ENCODE peak calls at places on chromosomes 2 and 18, in five cellular contexts. P is HepG2, L is K562, M is GM23338, K is GM12878. Q is an unnamed sample.

GRCh38 chr2:166382-166781 is 97.5 kb downstream of the SH3YL1 start:
- DNase-seq in P (no peak), L (no peak), M (no peak), K (no peak), Q (no peak)

GRCh38 chr18:45398448-45398847 is 216.8 kb upstream of the SLC14A2 start:
- DNase-seq in P (no peak), L (no peak), M (no peak), K (no peak), Q (no peak)

GRCh38 chr2:13000644-13001375 is 284.1 kb downstream of the TRIB2 start:
- DNase-seq in P (no peak), L (no peak), M (peak; percentile 20), K (no peak), Q (no peak)

GRCh38 chr2:226426292-226426736 is 373.3 kb downstream of the IRS1 start:
- DNase-seq in P (peak; percentile 51), L (no peak), M (no peak), K (no peak), Q (no peak)

GRCh38 chr2:132438650-132439030 is 22.0 kb downstream of the GPR39 start:
- DNase-seq in P (no peak), L (no peak), M (no peak), K (no peak), Q (peak; percentile 91)

GRCh38 chr2:207040606-207041173 is 101.4 kb downstream of the CPO start:
- DNase-seq in P (no peak), L (no peak), M (no peak), K (no peak), Q (no peak)

GRCh38 chr2:173028141-173028540 is 47.5 kb upstream of the MAP3K20 start:
- DNase-seq in P (no peak), L (no peak), M (no peak), K (no peak), Q (no peak)

GRCh38 chr2:22027345-22028005 is 903.7 kb downstream of the TDRD15 start:
- DNase-seq in P (no peak), L (no peak), M (no peak), K (no peak), Q (no peak)

GRCh38 chr2:212892193-212892592 is 259.2 kb downstream of the IKZF2 start:
- DNase-seq in P (peak; percentile 46), L (no peak), M (peak; percentile 71), K (no peak), Q (peak; percentile 31)

GRCh38 chr18:46468431-46469180 is 188.4 kb downstream of the LOXHD1 start:
- DNase-seq in P (no peak), L (no peak), M (no peak), K (no peak), Q (no peak)

GRCh38 chr2:240591784-240592183 is 5.2 kb downstream of the CAPN10 start:
- DNase-seq in P (no peak), L (no peak), M (no peak), K (no peak), Q (no peak)

GRCh38 chr2:217325251-217325650 is 465.4 kb upstream of the TNP1 start:
- DNase-seq in P (peak; percentile 45), L (no peak), M (no peak), K (no peak), Q (no peak)

GRCh38 chr2:226447896-226448295 is 351.7 kb downstream of the IRS1 start:
- DNase-seq in P (no peak), L (no peak), M (no peak), K (no peak), Q (no peak)

GRCh38 chr2:86393521-86394490 is 47.4 kb upstream of the KDM3A start:
- DNase-seq in P (no peak), L (no peak), M (no peak), K (no peak), Q (no peak)

GRCh38 chr2:37869304-37869703 is 55.8 kb upstream of the RMDN2 start:
- DNase-seq in P (no peak), L (no peak), M (no peak), K (no peak), Q (no peak)

GRCh38 chr2:235219048-235219447 is 267.2 kb downstream of the SH3BP4 start:
- DNase-seq in P (no peak), L (no peak), M (no peak), K (no peak), Q (no peak)

GRCh38 chr2:127173073-127173472 is 47.0 kb downstream of the CYP27C1 start:
- DNase-seq in P (no peak), L (no peak), M (no peak), K (no peak), Q (no peak)

GRCh38 chr2:138537170-138537915 is 35.8 kb downstream of the SPOPL start:
- DNase-seq in P (no peak), L (no peak), M (no peak), K (no peak), Q (no peak)

GRCh38 chr2:96541753-96542152 is 5.2 kb downstream of the ARID5A start:
- DNase-seq in P (no peak), L (no peak), M (no peak), K (no peak), Q (no peak)

GRCh38 chr2:135563793-135564192 is 32.5 kb downstream of the R3HDM1 start:
- DNase-seq in P (peak; percentile 10), L (no peak), M (no peak), K (no peak), Q (peak; percentile 27)

GRCh38 chr2:132463719-132464118 is 47.1 kb downstream of the GPR39 start:
- DNase-seq in P (no peak), L (no peak), M (no peak), K (no peak), Q (no peak)

GRCh38 chr18:10490401-10491289 is 35.2 kb upstream of the NAPG start:
- DNase-seq in P (peak; percentile 77), L (peak; percentile 33), M (peak; percentile 59), K (peak; percentile 58), Q (peak; percentile 60)

GRCh38 chr2:62187246-62187645 is 8.7 kb upstream of the B3GNT2 start:
- DNase-seq in P (no peak), L (no peak), M (no peak), K (no peak), Q (no peak)

GRCh38 chr2:144628566-144628965 is 108.6 kb upstream of the ZEB2 start:
- DNase-seq in P (no peak), L (no peak), M (no peak), K (no peak), Q (no peak)

GRCh38 chr18:26813043-26813442 is 52.5 kb downstream of the AQP4 start:
- DNase-seq in P (peak; percentile 56), L (no peak), M (peak; percentile 80), K (peak; percentile 16), Q (peak; percentile 66)

GRCh38 chr2:204343685-204344084 is 201.6 kb upstream of the PARD3B start:
- DNase-seq in P (no peak), L (no peak), M (no peak), K (no peak), Q (no peak)

GRCh38 chr18:3261393-3262233 is at the start of gene MYL12B:
- DNase-seq in P (peak; percentile 72), L (peak; percentile 79), M (peak; percentile 92), K (no peak), Q (peak; percentile 82)

GRCh38 chr2:237451582-237452469 is 35.2 kb upstream of the MLPH start:
- DNase-seq in P (no peak), L (no peak), M (peak; percentile 72), K (no peak), Q (no peak)

GRCh38 chr18:43396266-43396665 is 119.0 kb upstream of the SYT4 start:
- DNase-seq in P (no peak), L (no peak), M (peak; percentile 52), K (no peak), Q (no peak)

GRCh38 chr2:179579744-179580143 is 281.7 kb downstream of the ZNF385B start:
- DNase-seq in P (peak; percentile 91), L (no peak), M (no peak), K (no peak), Q (no peak)

GRCh38 chr2:74512744-74513604 is 1.3 kb upstream of the TLX2 start:
- DNase-seq in P (peak; percentile 51), L (no peak), M (peak; percentile 44), K (no peak), Q (no peak)

GRCh38 chr2:74515271-74516069 is 1.2 kb downstream of the TLX2 start:
- DNase-seq in P (no peak), L (no peak), M (peak; percentile 69), K (no peak), Q (no peak)

GRCh38 chr2:74516070-74516633 is 1.9 kb downstream of the TLX2 start:
- DNase-seq in P (no peak), L (no peak), M (peak; percentile 95), K (no peak), Q (no peak)

GRCh38 chr2:74513605-74514367 is 464 bp upstream of the TLX2 start:
- DNase-seq in P (no peak), L (no peak), M (peak; percentile 65), K (no peak), Q (no peak)

GRCh38 chr2:74514368-74515270 is at the start of gene TLX2:
- DNase-seq in P (no peak), L (no peak), M (peak; percentile 67), K (no peak), Q (no peak)
- TF ChIP-seq JUNB in P (no peak), L (no peak), M (no peak), K (no peak), Q (no peak)

GRCh38 chr2:16222326-16222725 is 282.0 kb downstream of the MYCN start:
- DNase-seq in P (no peak), L (no peak), M (no peak), K (no peak), Q (no peak)

GRCh38 chr2:16225071-16225470 is 284.7 kb downstream of the MYCN start:
- DNase-seq in P (no peak), L (no peak), M (no peak), K (no peak), Q (no peak)

GRCh38 chr2:16224298-16225045 is 284.1 kb downstream of the MYCN start:
- DNase-seq in P (no peak), L (no peak), M (no peak), K (no peak), Q (no peak)

GRCh38 chr2:16223071-16223470 is 282.7 kb downstream of the MYCN start:
- DNase-seq in P (no peak), L (no peak), M (no peak), K (no peak), Q (no peak)

GRCh38 chr2:16223481-16224177 is 283.3 kb downstream of the MYCN start:
- DNase-seq in P (no peak), L (no peak), M (no peak), K (no peak), Q (no peak)
- H3K27ac ChIP-seq in P (no peak overlapping the region), L (no peak overlapping the region), M (no peak overlapping the region), K (no peak overlapping the region), Q (no peak overlapping the region)

GRCh38 chr18:57440331-57441101 is 5.3 kb downstream of the ONECUT2 start:
- DNase-seq in P (no peak), L (no peak), M (peak; percentile 58), K (no peak), Q (no peak)
- TF ChIP-seq JUNB in P (no peak), L (no peak), M (no peak), K (no peak), Q (no peak)

GRCh38 chr2:110101911-110102774 is 13.5 kb downstream of the MALL start:
- DNase-seq in P (no peak), L (no peak), M (no peak), K (no peak), Q (peak; percentile 29)

GRCh38 chr2:110103060-110103961 is 12.3 kb downstream of the MALL start:
- DNase-seq in P (no peak), L (no peak), M (no peak), K (no peak), Q (no peak)

GRCh38 chr2:110099471-110100225 is 16.0 kb downstream of the MALL start:
- DNase-seq in P (no peak), L (no peak), M (no peak), K (no peak), Q (no peak)

GRCh38 chr2:110099036-110099420 is 16.6 kb downstream of the MALL start:
- DNase-seq in P (no peak), L (no peak), M (no peak), K (no peak), Q (peak; percentile 37)

GRCh38 chr2:110101280-110101844 is 14.3 kb downstream of the MALL start:
- DNase-seq in P (peak; percentile 77), L (no peak), M (peak; percentile 14), K (no peak), Q (peak; percentile 99)
- H3K27ac ChIP-seq in P (no peak overlapping the region), L (no peak overlapping the region), M (no peak overlapping the region), K (no peak overlapping the region), Q (peak overlapping the region; percentile 100)

Q was measured in A549.